ENCODE peak calls at places on chromosomes 7 and 10, in seven cellular contexts. A is AG04450, T is hepatocyte, L is SK-N-MC, U is lower leg skin, H is mesendoderm, R is aorta. X is an unnamed sample.
A peak's percentile ranks its signal among the peaks of the same experiment; 100 is the strongest.

GRCh38 chr10:114825513-114826253 is 4.1 kb downstream of the FHIP2A start:
- DNase-seq in A (peak; percentile 56), T (peak; percentile 11), L (no peak), U (peak; percentile 23), H (no peak), R (no peak), X (no peak)

GRCh38 chr7:77426521-77427051 is 10.4 kb upstream of the GSAP start:
- DNase-seq in A (no peak), T (no peak), L (no peak), U (no peak), H (peak; percentile 92), R (no peak), X (no peak)

GRCh38 chr7:79453558-79454324 is at the start of gene MAGI2:
- DNase-seq in A (peak; percentile 66), T (peak; percentile 89), L (no peak), U (peak; percentile 79), H (peak; percentile 64), R (peak; percentile 92), X (peak; percentile 84)

GRCh38 chr10:34526758-34527730 is 288.1 kb downstream of the PARD3 start:
- DNase-seq in A (peak; percentile 89), T (peak; percentile 18), L (no peak), U (no peak), H (peak; percentile 99), R (no peak), X (no peak)

GRCh38 chr7:92621641-92622429 is 31.6 kb upstream of the FAM133B start:
- DNase-seq in A (no peak), T (no peak), L (no peak), U (no peak), H (no peak), R (no peak), X (no peak)

GRCh38 chr7:7428806-7429205 is 106.9 kb downstream of the COL28A1 start:
- DNase-seq in A (peak; percentile 34), T (no peak), L (peak; percentile 40), U (no peak), H (no peak), R (no peak), X (no peak)

GRCh38 chr7:64174328-64174727 is 32.7 kb upstream of the ZNF735 start:
- DNase-seq in A (no peak), T (no peak), L (no peak), U (no peak), H (no peak), R (no peak), X (no peak)

GRCh38 chr10:77906863-77907861 is 19.4 kb downstream of the DLG5 start:
- DNase-seq in A (no peak), T (no peak), L (no peak), U (no peak), H (no peak), R (no peak), X (no peak)

GRCh38 chr10:5530846-5531557 is 6.2 kb downstream of the CALML3 start:
- DNase-seq in A (no peak), T (no peak), L (no peak), U (no peak), H (no peak), R (peak; percentile 29), X (no peak)

GRCh38 chr10:89210794-89211425 is 3.8 kb upstream of the CH25H start:
- DNase-seq in A (no peak), T (no peak), L (no peak), U (no peak), H (no peak), R (no peak), X (no peak)

GRCh38 chr10:103627111-103627892 is 133.8 kb downstream of the NEURL1 start:
- DNase-seq in A (no peak), T (no peak), L (no peak), U (no peak), H (no peak), R (no peak), X (no peak)

GRCh38 chr10:63972949-63973827 is 452.0 kb downstream of the REEP3 start:
- DNase-seq in A (no peak), T (no peak), L (no peak), U (no peak), H (no peak), R (no peak), X (no peak)

GRCh38 chr10:74542077-74542476 is 284.3 kb upstream of the KAT6B start:
- DNase-seq in A (peak; percentile 57), T (peak; percentile 58), L (no peak), U (peak; percentile 26), H (peak; percentile 33), R (no peak), X (peak; percentile 62)

GRCh38 chr10:74391786-74392185 is 240.8 kb downstream of the ADK start:
- DNase-seq in A (no peak), T (no peak), L (no peak), U (no peak), H (no peak), R (no peak), X (no peak)

GRCh38 chr7:52719677-52720076 is 315.8 kb upstream of the POM121L12 start:
- DNase-seq in A (no peak), T (no peak), L (no peak), U (no peak), H (no peak), R (no peak), X (no peak)

GRCh38 chr7:159143780-159144755 is 599 bp downstream of the VIPR2 start:
- DNase-seq in A (no peak), T (peak; percentile 57), L (no peak), U (no peak), H (peak; percentile 33), R (no peak), X (no peak)

GRCh38 chr10:132438091-132439024 is 41.4 kb downstream of the PWWP2B start:
- DNase-seq in A (no peak), T (no peak), L (no peak), U (no peak), H (no peak), R (no peak), X (no peak)

GRCh38 chr10:1368772-1369171 is 312.6 kb downstream of the WDR37 start:
- DNase-seq in A (no peak), T (peak; percentile 77), L (no peak), U (no peak), H (peak; percentile 78), R (no peak), X (peak; percentile 55)

GRCh38 chr10:113844091-113844490 is 9.8 kb downstream of the DCLRE1A start:
- DNase-seq in A (no peak), T (no peak), L (peak; percentile 79), U (no peak), H (no peak), R (no peak), X (no peak)

GRCh38 chr7:2193120-2193519 is 39.6 kb downstream of the MAD1L1 start:
- DNase-seq in A (no peak), T (no peak), L (no peak), U (no peak), H (no peak), R (no peak), X (no peak)

GRCh38 chr10:22599048-22599561 is 115.3 kb downstream of the PIP4K2A start:
- DNase-seq in A (peak; percentile 41), T (no peak), L (no peak), U (no peak), H (no peak), R (no peak), X (no peak)

GRCh38 chr7:143398616-143399015 is 10.0 kb downstream of the EPHA1 start:
- DNase-seq in A (no peak), T (no peak), L (no peak), U (no peak), H (no peak), R (no peak), X (no peak)

GRCh38 chr7:66907731-66908130 is 13.3 kb upstream of the TMEM248 start:
- DNase-seq in A (no peak), T (no peak), L (no peak), U (no peak), H (no peak), R (no peak), X (no peak)

GRCh38 chr10:79038841-79039201 is 29.9 kb upstream of the ZMIZ1 start:
- DNase-seq in A (no peak), T (no peak), L (no peak), U (no peak), H (peak; percentile 84), R (peak; percentile 6), X (no peak)
- H3K4me3 ChIP-seq in A (no peak overlapping the region), T (no peak overlapping the region), L (no peak overlapping the region), U (no peak overlapping the region), H (no peak overlapping the region), R (no peak overlapping the region), X (no peak overlapping the region)

DNA sequence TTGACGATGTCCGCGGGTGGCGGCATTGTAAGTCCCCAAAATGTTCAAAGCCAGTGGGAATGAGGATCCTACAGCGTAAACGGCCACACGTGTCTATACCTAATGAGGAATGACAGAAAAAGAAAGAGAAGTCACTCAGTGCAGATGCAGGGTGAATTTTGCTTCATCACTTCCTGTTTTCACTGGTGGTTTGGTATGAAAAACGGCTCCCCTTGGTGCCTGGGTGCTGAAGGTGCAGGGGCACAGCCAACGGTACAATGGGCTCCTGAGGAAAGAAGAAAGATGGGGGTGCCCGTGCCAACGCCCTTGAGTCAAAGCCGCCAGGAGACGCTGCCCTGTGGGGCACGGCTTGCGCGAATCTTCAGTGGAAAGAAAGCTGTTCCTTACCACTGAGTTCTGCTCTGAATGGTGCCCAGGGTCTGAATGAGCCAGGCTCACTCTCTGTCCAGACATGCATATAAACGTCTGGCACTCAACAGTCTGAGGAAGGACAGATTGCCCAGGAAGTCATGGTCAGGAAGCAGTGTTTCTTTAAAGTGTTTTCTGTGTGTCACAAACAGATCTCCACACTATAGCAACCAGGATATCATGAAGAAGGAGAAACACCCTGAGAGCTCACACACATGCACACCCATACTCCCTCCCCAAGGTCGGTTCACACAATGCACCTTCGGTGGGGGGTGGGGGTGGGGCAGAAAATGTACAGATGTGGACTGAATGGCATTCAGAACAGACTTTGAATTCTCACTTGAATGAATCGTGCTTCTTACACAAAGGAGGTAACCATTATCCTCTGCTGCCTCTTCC is 105.8 kb downstream of the ELMO1 start:
- DNase-seq in A (no peak), T (no peak), L (no peak), U (no peak), H (no peak), R (no peak), X (no peak)
- H3K4me3 ChIP-seq in A (no peak overlapping the region), T (no peak overlapping the region), L (no peak overlapping the region), U (no peak overlapping the region), H (no peak overlapping the region), R (no peak overlapping the region), X (no peak overlapping the region)

GRCh38 chr10:125151170-125151823 is 9.1 kb downstream of the CTBP2 start:
- DNase-seq in A (no peak), T (no peak), L (no peak), U (no peak), H (no peak), R (no peak), X (no peak)
- H3K4me3 ChIP-seq in A (no peak overlapping the region), T (no peak overlapping the region), L (no peak overlapping the region), U (no peak overlapping the region), H (no peak overlapping the region), R (no peak overlapping the region), X (peak overlapping the region; percentile 13)

GRCh38 chr10:50260791-50261281 is 9.5 kb upstream of the ASAH2 start:
- DNase-seq in A (no peak), T (no peak), L (no peak), U (no peak), H (no peak), R (no peak), X (no peak)
- H3K4me3 ChIP-seq in A (no peak overlapping the region), T (no peak overlapping the region), L (no peak overlapping the region), U (no peak overlapping the region), H (no peak overlapping the region), R (no peak overlapping the region), X (no peak overlapping the region)

GRCh38 chr10:44167752-44168151 is 217.1 kb downstream of the CXCL12 start:
- DNase-seq in A (no peak), T (no peak), L (no peak), U (no peak), H (no peak), R (no peak), X (no peak)
- H3K4me3 ChIP-seq in A (no peak overlapping the region), T (no peak overlapping the region), L (no peak overlapping the region), U (no peak overlapping the region), H (no peak overlapping the region), R (no peak overlapping the region), X (no peak overlapping the region)

GRCh38 chr10:72276013-72276387 is 2.3 kb downstream of the DDIT4 start:
- DNase-seq in A (no peak), T (no peak), L (no peak), U (no peak), H (no peak), R (no peak), X (no peak)
- H3K4me3 ChIP-seq in A (peak overlapping the region; percentile 98), T (peak overlapping the region; percentile 78), L (peak overlapping the region; percentile 83), U (peak overlapping the region; percentile 98), H (no peak overlapping the region), R (no peak overlapping the region), X (peak overlapping the region; percentile 99)

X was measured in right atrium auricular region.